ENCODE peak calls at places on chromosomes 5 and 9, in four cellular contexts. R is foreskin fibroblast, Y is epithelial cell of esophagus, Q is right atrium auricular region. H is an unnamed sample.

GRCh38 chr5:96629774-96630173 is 32.4 kb upstream of the CAST start:
- DNase-seq in R (peak), Y (peak), Q (no peak), H (no peak)

GRCh38 chr5:132003170-132003744 is 8.2 kb downstream of the ACSL6 start:
- DNase-seq in R (no peak), Y (no peak), Q (no peak), H (no peak)

GRCh38 chr5:155727512-155728145 is 599.3 kb upstream of the SGCD start:
- DNase-seq in R (peak), Y (no peak), Q (no peak), H (no peak)

GRCh38 chr5:124905256-124905655 is 158.8 kb upstream of the ZNF608 start:
- DNase-seq in R (no peak), Y (no peak), Q (no peak), H (no peak)

GRCh38 chr5:42572313-42572712 is 149.1 kb downstream of the GHR start:
- DNase-seq in R (peak), Y (no peak), Q (no peak), H (no peak)

GRCh38 chr9:110835859-110836271 is 167.3 kb downstream of the MUSK start:
- DNase-seq in R (peak), Y (no peak), Q (no peak), H (no peak)

GRCh38 chr9:93064392-93065124 is 6.1 kb downstream of the SUSD3 start:
- DNase-seq in R (no peak), Y (no peak), Q (no peak), H (no peak)

GRCh38 chr5:601771-602465 is 10.2 kb upstream of the CEP72 start:
- DNase-seq in R (no peak), Y (no peak), Q (no peak), H (peak)

GRCh38 chr5:58886315-58887207 is 303.7 kb downstream of the RAB3C start:
- DNase-seq in R (peak), Y (peak), Q (peak), H (no peak)

GRCh38 chr9:132216861-132217655 is 55.2 kb downstream of the NTNG2 start:
- DNase-seq in R (no peak), Y (peak), Q (no peak), H (no peak)

GRCh38 chr5:130136300-130136699 is 232.0 kb downstream of the CHSY3 start:
- DNase-seq in R (peak), Y (no peak), Q (no peak), H (no peak)

GRCh38 chr5:24712047-24712446 is 67.3 kb upstream of the CDH10 start:
- DNase-seq in R (no peak), Y (no peak), Q (no peak), H (no peak)

GRCh38 chr5:72347801-72348305 is 27.7 kb downstream of the PTCD2 start:
- DNase-seq in R (peak), Y (peak), Q (no peak), H (no peak)

GRCh38 chr5:169702726-169703481 is 65.8 kb downstream of the DOCK2 start:
- DNase-seq in R (no peak), Y (no peak), Q (no peak), H (no peak)

GRCh38 chr5:114858964-114859363 is 310.7 kb downstream of the TRIM36 start:
- DNase-seq in R (no peak), Y (no peak), Q (no peak), H (no peak)

GRCh38 chr5:177357459-177358332 is at the start of gene RGS14:
- DNase-seq in R (no peak), Y (peak), Q (no peak), H (no peak)

GRCh38 chr5:139651863-139652787 is 4.0 kb downstream of the CXXC5 start:
- DNase-seq in R (peak), Y (peak), Q (peak), H (no peak)

GRCh38 chr5:132385321-132386105 is 16.0 kb downstream of the SLC22A5 start:
- DNase-seq in R (peak), Y (peak), Q (no peak), H (no peak)

GRCh38 chr5:112548246-112548982 is 129.3 kb upstream of the EPB41L4A start:
- DNase-seq in R (peak), Y (peak), Q (no peak), H (no peak)

GRCh38 chr5:134647750-134648424 is 698 bp upstream of the SEC24A start:
- DNase-seq in R (peak), Y (peak), Q (no peak), H (no peak)

GRCh38 chr5:111469905-111470304 is 42.4 kb downstream of the STARD4 start:
- DNase-seq in R (no peak), Y (no peak), Q (no peak), H (no peak)
- TF ChIP-seq CTCF in R (no peak), Y (no peak), Q (no peak), H (no peak)

GRCh38 chr9:105188746-105189145 is 55.7 kb upstream of the SLC44A1 start:
- DNase-seq in R (peak), Y (peak), Q (no peak), H (no peak)
- TF ChIP-seq CTCF in R (no peak), Y (no peak), Q (no peak), H (no peak)

DNA sequence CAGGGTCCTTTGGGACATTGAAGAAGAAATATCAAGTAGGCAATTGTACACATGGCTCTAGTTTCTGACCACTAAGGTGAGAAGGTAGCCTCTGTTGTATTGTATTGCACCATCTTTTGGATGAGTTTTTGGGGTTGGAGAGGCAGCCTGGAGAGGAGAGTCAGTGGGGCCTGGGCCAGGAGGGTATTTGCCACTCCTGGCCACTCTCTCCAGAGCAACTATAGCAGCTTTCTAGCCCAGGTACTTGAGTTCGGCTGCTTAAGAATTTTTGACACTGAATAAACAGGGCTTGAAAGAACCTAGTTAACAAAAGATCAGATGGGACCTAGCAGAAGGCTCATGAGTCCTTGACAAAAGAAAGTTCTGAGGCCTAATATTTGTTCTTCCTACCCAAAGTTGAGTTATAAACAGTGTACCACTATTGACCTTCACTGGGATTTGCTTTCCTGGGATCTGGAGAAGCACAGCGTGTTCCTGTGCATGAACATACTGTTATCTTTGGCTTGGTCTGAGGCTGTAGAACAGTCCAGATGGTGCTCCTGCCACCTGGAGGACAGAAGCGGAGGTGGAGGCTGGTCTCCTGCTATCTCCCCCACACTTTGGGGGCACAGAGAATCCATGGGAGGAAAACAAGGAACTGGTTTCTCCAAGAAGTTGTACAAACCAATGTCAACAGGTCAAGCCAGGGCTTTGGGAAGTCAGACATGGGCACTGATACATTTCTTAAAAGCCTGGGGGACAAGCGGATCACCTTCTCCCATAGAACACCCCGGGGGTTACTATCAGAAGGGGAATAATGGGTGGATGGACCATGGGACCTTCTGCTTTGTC is 110.4 kb upstream of the LIFR start:
- DNase-seq in R (peak), Y (peak), Q (no peak), H (peak)
- TF ChIP-seq CTCF in R (peak), Y (peak), Q (peak), H (peak)

DNA sequence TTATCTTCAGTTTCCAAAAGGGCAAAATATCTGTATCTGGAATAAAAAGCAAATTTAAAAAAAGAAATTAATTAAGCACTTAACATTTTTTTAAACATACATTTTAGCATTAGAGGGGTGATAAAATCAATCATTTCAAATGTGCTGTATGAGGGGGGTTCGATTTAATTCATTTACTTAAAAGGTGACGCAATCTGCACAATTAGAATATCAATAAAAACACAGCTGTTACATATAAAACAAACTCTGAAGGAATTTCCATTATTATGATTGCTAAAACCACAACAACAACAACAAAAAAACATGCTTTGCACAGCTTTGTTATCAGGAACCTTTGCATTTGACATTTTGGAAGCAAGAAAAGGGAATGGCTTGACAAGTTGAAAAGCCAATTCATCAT is 71.6 kb upstream of the C6 start:
- DNase-seq in R (no peak), Y (no peak), Q (no peak), H (no peak)
- TF ChIP-seq CTCF in R (no peak), Y (no peak), Q (no peak), H (no peak)

DNA sequence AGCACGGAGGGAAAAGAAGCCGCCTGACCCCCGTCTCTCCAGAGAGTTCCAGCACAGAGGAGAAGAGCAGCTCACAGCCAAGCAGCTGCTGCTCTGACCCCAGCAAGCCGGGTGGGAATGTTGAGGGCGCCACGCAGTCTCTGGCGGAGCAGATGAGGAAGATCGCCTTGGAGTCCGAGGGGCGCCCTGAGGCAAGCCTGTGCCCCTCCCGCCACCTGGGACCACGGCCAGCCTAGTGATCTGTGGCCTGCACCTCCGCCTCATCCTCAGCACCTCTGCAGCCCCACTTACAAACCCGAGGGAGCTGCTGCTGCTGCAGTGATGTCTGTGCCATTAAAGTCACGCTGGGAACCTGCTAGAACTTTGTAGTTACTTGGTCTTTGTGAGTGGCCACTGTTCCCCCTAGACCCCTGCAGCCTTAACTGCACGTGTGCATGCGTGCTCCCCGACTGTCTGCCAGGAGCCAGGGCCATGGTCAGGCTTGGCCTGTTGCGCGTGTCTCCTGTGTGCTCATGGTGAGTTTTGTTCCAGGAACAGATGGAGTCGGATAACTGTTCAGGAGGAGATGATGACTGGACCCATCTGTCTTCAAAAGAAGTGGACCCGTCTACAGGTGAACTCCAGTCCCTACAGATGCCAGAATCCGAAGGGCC is 12.5 kb downstream of the SQSTM1 start:
- DNase-seq in R (no peak), Y (no peak), Q (no peak), H (no peak)
- TF ChIP-seq CTCF in R (no peak), Y (no peak), Q (no peak), H (no peak)

GRCh38 chr9:82563094-82563493 is 499.8 kb downstream of the RASEF start:
- DNase-seq in R (no peak), Y (no peak), Q (no peak), H (no peak)

GRCh38 chr9:82558855-82559615 is 503.9 kb downstream of the RASEF start:
- DNase-seq in R (no peak), Y (no peak), Q (no peak), H (no peak)

GRCh38 chr9:82560036-82560435 is 502.9 kb downstream of the RASEF start:
- DNase-seq in R (no peak), Y (no peak), Q (no peak), H (no peak)

GRCh38 chr9:82563841-82564240 is 499.1 kb downstream of the RASEF start:
- DNase-seq in R (no peak), Y (no peak), Q (no peak), H (no peak)

DNA sequence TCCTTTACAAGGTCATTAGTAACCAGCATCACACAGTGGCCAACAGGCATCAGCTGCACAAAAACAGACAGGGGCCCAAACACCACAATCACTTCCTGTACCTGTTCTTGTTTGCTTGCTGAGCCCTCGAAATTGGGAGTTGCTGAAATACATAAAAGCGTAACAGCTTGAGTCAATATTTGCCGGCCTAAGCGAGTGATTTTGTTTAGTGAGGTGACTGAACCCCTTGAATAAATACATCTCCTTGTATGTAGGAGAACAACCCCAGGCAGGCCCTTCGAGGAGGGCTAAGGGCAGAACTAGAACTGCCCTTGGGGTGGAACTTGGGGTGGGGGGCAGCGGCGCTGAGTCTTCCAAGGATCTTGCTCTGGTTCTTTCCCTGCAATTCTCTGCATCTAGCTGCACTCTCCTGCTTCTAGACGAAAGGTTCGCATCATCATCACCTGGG is 502.5 kb downstream of the RASEF start:
- DNase-seq in R (no peak), Y (no peak), Q (no peak), H (no peak)
- TF ChIP-seq CTCF in R (no peak), Y (no peak), Q (no peak), H (no peak)

DNA sequence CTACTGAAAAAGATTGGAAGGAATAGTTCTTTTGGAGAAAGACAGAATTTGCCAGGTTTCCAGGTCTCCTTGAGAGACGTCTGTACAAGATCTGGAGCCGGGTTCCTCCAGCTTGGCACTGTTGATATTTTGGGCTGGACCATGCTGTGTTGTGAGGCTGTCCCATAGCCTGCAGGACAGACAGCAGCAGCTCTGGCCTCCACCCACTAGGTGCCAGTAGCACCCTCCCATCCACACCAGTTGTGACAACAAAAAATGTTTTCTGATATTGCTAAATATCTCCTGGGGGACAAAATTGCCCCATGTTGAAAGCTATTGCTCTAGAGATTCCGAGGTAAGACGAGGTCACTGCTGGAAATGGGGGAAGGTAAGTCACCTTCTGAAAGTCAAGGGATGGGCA is 287.7 kb upstream of the DAP start:
- DNase-seq in R (no peak), Y (no peak), Q (no peak), H (no peak)
- TF ChIP-seq CTCF in R (peak), Y (no peak), Q (no peak), H (no peak)

GRCh38 chr9:136363606-136364368 is at the start of gene DNLZ:
- DNase-seq in R (peak), Y (peak), Q (peak), H (peak)
- TF ChIP-seq CTCF in R (peak), Y (peak), Q (peak), H (peak)

GRCh38 chr9:69149321-69149807 is 24.7 kb upstream of the TJP2 start:
- DNase-seq in R (peak), Y (peak), Q (no peak), H (peak)
- TF ChIP-seq CTCF in R (peak), Y (peak), Q (peak), H (peak)

DNA sequence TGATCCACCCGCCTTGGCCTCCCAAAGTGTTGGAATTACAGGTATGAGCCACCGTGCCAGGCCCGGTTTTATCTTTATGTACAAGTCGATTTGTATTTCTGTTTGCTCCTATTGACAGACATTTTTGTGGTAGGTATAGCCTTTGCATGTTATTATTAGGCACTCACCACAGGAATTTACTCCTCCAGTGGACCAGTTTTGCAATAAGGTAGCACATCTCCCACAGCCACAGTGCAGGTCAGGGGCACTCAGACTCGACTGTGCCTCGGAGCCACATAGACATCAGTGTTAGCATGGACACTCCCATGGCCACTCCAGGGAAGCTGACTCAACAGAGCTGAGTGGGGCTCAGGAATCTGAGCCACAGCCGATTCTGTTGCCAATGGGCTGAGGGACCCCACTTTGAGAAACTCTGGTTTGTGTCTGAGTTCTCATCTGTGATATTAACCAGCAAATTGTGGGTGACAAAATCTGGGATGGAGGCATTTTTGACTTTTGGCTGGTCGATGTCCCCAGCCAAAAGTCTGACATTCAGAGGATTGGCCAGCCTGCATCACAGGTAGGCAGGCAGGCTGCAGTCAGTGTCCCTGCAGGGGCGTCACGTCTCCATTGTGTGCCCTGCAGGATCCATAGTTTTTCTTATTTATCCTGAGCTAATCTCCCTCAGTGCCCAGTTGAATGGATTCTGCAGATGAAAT is 15.0 kb upstream of the SHB start:
- DNase-seq in R (no peak), Y (no peak), Q (peak), H (peak)
- TF ChIP-seq CTCF in R (no peak), Y (no peak), Q (no peak), H (no peak)

H was measured in osteocyte.